ENCODE peak calls at places on chromosomes 16 and 17, in five cellular contexts. A is PC-3; M is psoas muscle; C is heart right ventricle; W is effector memory CD4-positive, alpha-beta T cell. R is an unnamed sample. For H3K4me1 and H3K9me3, the result is how much of the 10 kb centered on the place peaks cover.

GRCh38 chr16:79372504-79373184 is 227.9 kb downstream of the MAF start:
- DNase-seq in M (no peak), A (no peak), W (peak), C (no peak), R (no peak)

GRCh38 chr17:48890086-48890485 is 2.5 kb upstream of the ATP5MC1 start:
- DNase-seq in W (no peak), M (no peak), C (no peak), A (no peak), R (no peak)

GRCh38 chr16:11133344-11133921 is 122.6 kb downstream of the SOCS1 start:
- DNase-seq in C (peak), W (no peak), M (peak), A (peak), R (no peak)

GRCh38 chr16:12771341-12771798 is 32.3 kb downstream of the CPPED1 start:
- DNase-seq in M (no peak), W (no peak), A (no peak), C (no peak), R (no peak)

GRCh38 chr17:67602974-67603373 is 114.8 kb upstream of the NOL11 start:
- DNase-seq in C (no peak), W (peak), M (no peak), A (peak), R (peak)

GRCh38 chr16:27945233-27945975 is 118.1 kb downstream of the GSG1L start:
- DNase-seq in W (no peak), M (no peak), A (no peak), C (no peak), R (no peak)

GRCh38 chr17:75454193-75454592 is 2.2 kb upstream of the TMEM94 start:
- DNase-seq in C (no peak), W (no peak), A (peak), M (no peak), R (no peak)

GRCh38 chr17:64411999-64412771 is 21.5 kb upstream of the PECAM1 start:
- DNase-seq in W (no peak), M (peak), A (no peak), C (peak), R (peak)

GRCh38 chr17:73952498-73953205 is 250.8 kb upstream of the RPL38 start:
- DNase-seq in A (no peak), C (peak), W (no peak), M (peak), R (no peak)

GRCh38 chr17:8164815-8165131 is 2.0 kb upstream of the VAMP2 start:
- DNase-seq in W (no peak), M (no peak), C (no peak), A (no peak), R (no peak)

GRCh38 chr17:29237476-29238132 is 9.1 kb upstream of the CRYBA1 start:
- DNase-seq in A (no peak), C (no peak), W (no peak), M (no peak), R (no peak)

GRCh38 chr17:40551091-40551873 is 14.0 kb downstream of the CCR7 start:
- DNase-seq in A (peak), W (no peak), M (peak), C (peak), R (no peak)

GRCh38 chr17:75245011-75245410 is 16.4 kb downstream of the GGA3 start:
- DNase-seq in C (no peak), A (no peak), W (no peak), M (no peak), R (no peak)

GRCh38 chr17:56185905-56186783 is 32.9 kb downstream of the ANKFN1 start:
- DNase-seq in W (no peak), C (no peak), M (no peak), A (peak), R (no peak)

GRCh38 chr16:68246671-68247070 is 1.5 kb downstream of the PLA2G15 start:
- DNase-seq in C (no peak), W (no peak), M (peak), A (no peak), R (no peak)

GRCh38 chr16:88418869-88419268 is 34.2 kb upstream of the ZFPM1 start:
- DNase-seq in W (no peak), C (no peak), M (no peak), A (no peak), R (no peak)

GRCh38 chr16:65394306-65394705 is 272.4 kb upstream of the CDH11 start:
- DNase-seq in W (no peak), C (no peak), A (no peak), M (no peak), R (no peak)

GRCh38 chr16:86755571-86756006 is 177.2 kb downstream of the FOXL1 start:
- DNase-seq in W (no peak), A (no peak), C (peak), M (peak), R (no peak)

GRCh38 chr17:2233441-2233947 is 70.1 kb downstream of the SMG6 start:
- DNase-seq in C (peak), W (no peak), A (no peak), M (peak), R (no peak)

GRCh38 chr17:59426031-59426430 is 94.6 kb downstream of the YPEL2 start:
- DNase-seq in W (no peak), M (no peak), A (no peak), C (no peak), R (no peak)

GRCh38 chr17:59424331-59424730 is 92.9 kb downstream of the YPEL2 start:
- DNase-seq in M (no peak), C (no peak), A (no peak), W (no peak), R (no peak)

GRCh38 chr17:59423137-59423703 is 91.8 kb downstream of the YPEL2 start:
- DNase-seq in M (peak), C (peak), A (peak), W (no peak), R (no peak)

GRCh38 chr17:59425085-59425901 is 93.8 kb downstream of the YPEL2 start:
- DNase-seq in A (no peak), W (no peak), C (peak), M (peak), R (no peak)

DNA sequence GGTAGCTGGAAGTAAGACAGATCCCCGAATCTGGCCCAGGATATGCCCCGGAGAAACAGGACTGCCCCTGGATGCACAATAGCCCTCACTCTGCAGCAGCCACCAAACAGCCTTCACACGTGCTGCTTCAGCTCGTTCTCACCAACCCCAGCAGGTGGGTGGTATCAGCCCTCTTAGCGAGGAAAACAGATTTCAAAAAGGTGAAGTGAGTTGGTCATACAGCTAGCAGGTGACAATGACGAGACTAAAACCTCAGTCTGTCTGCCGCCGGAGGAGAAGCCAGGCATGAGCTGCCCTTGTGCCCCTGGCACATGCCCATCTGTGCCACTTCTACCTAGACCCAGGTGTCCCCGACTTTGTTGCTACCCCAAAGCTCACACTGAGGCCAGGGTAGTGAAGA is 92.4 kb downstream of the YPEL2 start:
- DNase-seq in A (no peak), W (no peak), C (no peak), M (no peak), R (no peak)
- H3K4me1 ChIP-seq in A (under half), W (under half), C (half or more), M (half or more), R (under half)

GRCh38 chr16:3259097-3259496 is 2.7 kb upstream of the MEFV start:
- DNase-seq in C (no peak), W (no peak), M (no peak), A (no peak), R (no peak)

GRCh38 chr16:3256146-3256875 is at the start of gene MEFV:
- DNase-seq in W (no peak), M (no peak), A (no peak), C (no peak), R (no peak)

GRCh38 chr16:3249451-3249850 is 7.0 kb downstream of the MEFV start:
- DNase-seq in M (no peak), C (no peak), W (no peak), A (no peak), R (no peak)

GRCh38 chr16:3256876-3257465 is 538 bp upstream of the MEFV start:
- DNase-seq in A (peak), W (no peak), C (no peak), M (no peak), R (no peak)

GRCh38 chr16:3254309-3254708 is 2.1 kb downstream of the MEFV start:
- DNase-seq in A (no peak), M (no peak), W (no peak), C (no peak), R (no peak)
- H3K9me3 ChIP-seq in A (under half), M (under half), W (under half), C (under half), R (under half)

DNA sequence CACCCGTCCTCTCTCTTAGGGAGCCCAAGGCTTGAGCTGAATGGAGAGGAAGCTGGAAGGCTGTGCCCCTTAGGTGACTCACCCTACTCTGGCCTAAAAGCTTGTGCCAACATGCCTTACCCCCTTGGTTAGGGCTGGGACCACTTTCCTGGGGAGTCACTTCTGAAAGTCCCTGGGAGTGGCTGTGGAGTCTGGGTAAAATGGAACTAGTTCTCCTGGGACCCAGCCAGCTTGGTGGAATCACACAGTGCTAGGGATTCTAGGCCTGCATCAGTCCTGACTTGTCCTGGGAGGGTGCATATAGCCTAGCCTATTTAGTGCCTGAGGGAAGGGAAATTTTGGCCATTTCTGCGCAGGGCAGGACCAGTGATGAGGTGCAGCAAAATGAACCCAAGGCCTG is 10.5 kb downstream of the MMP28 start:
- DNase-seq in C (no peak), M (no peak), A (no peak), W (no peak), R (no peak)
- H3K4me1 ChIP-seq in C (under half), M (under half), A (half or more), W (under half), R (under half)

GRCh38 chr16:3223913-3224515 is 10.9 kb downstream of the ZNF200 start:
- DNase-seq in W (no peak), A (no peak), C (no peak), M (no peak), R (no peak)
- H3K9me3 ChIP-seq in W (under half), A (under half), C (under half), M (half or more), R (under half)

DNA sequence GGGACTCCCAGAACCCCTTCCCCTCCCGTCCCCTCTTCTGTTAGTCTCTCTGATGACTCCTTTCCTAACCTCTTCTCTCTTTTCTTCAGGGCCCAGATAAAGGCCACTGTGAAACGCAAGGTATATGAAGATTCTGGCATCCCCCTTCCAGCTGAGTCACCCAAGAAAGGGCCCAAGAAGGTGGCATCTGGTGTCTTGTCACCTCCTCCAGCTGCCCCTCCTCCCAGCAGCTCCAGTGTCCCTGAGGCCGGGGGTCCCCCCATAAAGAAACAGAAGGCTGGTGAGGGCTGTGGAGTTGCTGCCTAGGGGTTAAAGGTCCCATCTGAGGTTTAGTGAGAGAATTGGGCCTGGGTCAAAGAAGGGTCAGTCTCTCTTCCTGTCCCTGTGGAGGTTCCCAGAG is 4.0 kb downstream of the RNASEK start:
- DNase-seq in W (no peak), C (no peak), M (no peak), A (no peak), R (no peak)
- H3K4me1 ChIP-seq in W (under half), C (half or more), M (under half), A (under half), R (under half)

GRCh38 chr16:71885261-71885650 is 1.3 kb upstream of the ZNF821 start:
- DNase-seq in M (no peak), A (peak), W (no peak), C (no peak), R (no peak)
- H3K9me3 ChIP-seq in M (under half), A (under half), W (under half), C (under half), R (under half)

DNA sequence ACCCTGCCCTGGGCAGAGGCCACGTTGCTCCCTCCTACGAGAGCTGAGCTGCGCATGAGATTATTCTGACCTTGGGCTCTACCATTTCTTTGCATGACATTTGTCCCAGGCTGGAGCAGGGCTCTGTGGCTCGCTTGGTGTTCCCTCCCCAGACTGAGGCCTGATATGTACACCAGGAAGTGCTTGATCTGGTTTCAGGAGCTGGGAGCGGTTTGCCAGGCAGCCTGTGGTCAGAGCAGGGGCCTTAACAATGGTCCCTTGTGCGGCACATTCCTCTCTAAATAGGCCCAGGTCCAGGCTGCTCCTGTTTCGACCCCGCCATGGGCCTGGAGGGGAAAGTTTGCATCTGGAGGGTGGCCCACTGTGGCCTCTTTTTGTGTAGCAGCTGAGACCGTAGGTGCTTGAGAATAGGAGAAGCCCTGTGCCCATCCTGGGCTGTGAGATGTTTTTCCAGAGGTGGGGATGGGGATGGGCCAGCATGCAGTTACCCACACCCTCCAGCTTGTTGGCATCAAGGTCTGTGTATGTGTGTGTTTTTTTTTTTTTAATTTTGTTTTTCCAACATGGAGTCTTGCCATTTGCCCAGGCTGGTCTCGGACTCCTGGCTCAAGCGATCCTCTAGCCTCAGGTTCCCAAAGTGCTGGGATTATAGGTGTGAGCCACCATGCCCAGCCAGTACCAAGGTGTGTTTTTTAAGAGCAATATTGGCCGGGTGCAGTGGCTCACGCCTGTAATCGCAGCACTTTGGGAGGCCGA is 253.9 kb downstream of the SEC14L1 start:
- DNase-seq in A (peak), C (no peak), M (peak), W (no peak), R (no peak)
- H3K4me1 ChIP-seq in A (under half), C (half or more), M (half or more), W (half or more), R (under half)

GRCh38 chr17:59121901-59122480 is 15.3 kb upstream of the TRIM37 start:
- DNase-seq in C (no peak), M (no peak), W (no peak), A (no peak), R (no peak)
- H3K9me3 ChIP-seq in C (under half), M (under half), W (under half), A (under half), R (under half)

DNA sequence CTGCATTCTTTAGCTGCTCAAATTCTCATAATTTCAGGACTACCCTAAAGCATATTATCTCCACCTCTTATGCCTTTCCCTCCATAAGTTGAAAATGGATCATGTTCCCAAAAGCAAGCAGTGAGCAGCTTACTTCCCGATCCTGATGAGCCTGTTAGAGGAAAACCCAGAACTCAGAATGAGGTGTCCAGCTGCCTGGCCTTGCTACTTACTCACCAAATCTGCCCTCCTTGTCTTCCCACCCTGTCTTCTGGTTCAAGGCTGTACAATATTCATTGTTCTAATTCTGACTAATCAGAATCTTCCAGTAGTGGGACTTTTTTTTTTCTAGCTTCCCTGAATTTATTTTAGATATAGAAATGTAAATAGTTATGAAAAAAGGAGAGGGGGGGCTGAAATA is 10.8 kb downstream of the LYRM1 start:
- DNase-seq in A (peak), M (no peak), C (no peak), W (no peak), R (no peak)
- H3K4me1 ChIP-seq in A (half or more), M (under half), C (under half), W (under half), R (under half)